ENCODE peak calls at places on chromosomes 4 and X, in five cellular contexts. One of them, this sample, is unnamed.
A peak's percentile ranks its signal among the peaks of the same experiment; 100 is the strongest.

GRCh38 chrX:5898463-5898862 is 330.2 kb downstream of the NLGN4X start:
- DNase-seq in effector CD4-positive, alpha-beta T cell: no peak
- DNase-seq in astrocyte of the hippocampus: peak; percentile 21
- DNase-seq in ecto neural progenitor cell: no peak
- DNase-seq in EH: no peak
- DNase-seq in this sample: peak; percentile 2

GRCh38 chr4:7074423-7074822 is 6.6 kb upstream of the GRPEL1 start:
- DNase-seq in effector CD4-positive, alpha-beta T cell: no peak
- DNase-seq in astrocyte of the hippocampus: peak; percentile 20
- DNase-seq in ecto neural progenitor cell: no peak
- DNase-seq in EH: peak; percentile 52
- DNase-seq in this sample: peak; percentile 13

GRCh38 chr4:6198768-6199343 is 1.5 kb downstream of the JAKMIP1 start:
- DNase-seq in effector CD4-positive, alpha-beta T cell: no peak
- DNase-seq in astrocyte of the hippocampus: peak; percentile 36
- DNase-seq in ecto neural progenitor cell: peak; percentile 75
- DNase-seq in EH: no peak
- DNase-seq in this sample: no peak

GRCh38 chrX:120625366-120625765 is 4.5 kb downstream of the C1GALT1C1 start:
- DNase-seq in effector CD4-positive, alpha-beta T cell: no peak
- DNase-seq in astrocyte of the hippocampus: no peak
- DNase-seq in ecto neural progenitor cell: no peak
- DNase-seq in EH: peak; percentile 67
- DNase-seq in this sample: no peak

GRCh38 chr4:168496834-168497233 is at the start of gene PALLD:
- DNase-seq in effector CD4-positive, alpha-beta T cell: no peak
- DNase-seq in astrocyte of the hippocampus: peak; percentile 73
- DNase-seq in ecto neural progenitor cell: no peak
- DNase-seq in EH: peak; percentile 78
- DNase-seq in this sample: peak; percentile 51

GRCh38 chr4:162509333-162509732 is 345.5 kb upstream of the FSTL5 start:
- DNase-seq in effector CD4-positive, alpha-beta T cell: no peak
- DNase-seq in astrocyte of the hippocampus: no peak
- DNase-seq in ecto neural progenitor cell: no peak
- DNase-seq in EH: no peak
- DNase-seq in this sample: no peak

GRCh38 chr4:160819791-160820190 is 1344.0 kb downstream of the FSTL5 start:
- DNase-seq in effector CD4-positive, alpha-beta T cell: no peak
- DNase-seq in astrocyte of the hippocampus: no peak
- DNase-seq in ecto neural progenitor cell: no peak
- DNase-seq in EH: no peak
- DNase-seq in this sample: no peak

GRCh38 chr4:19993222-19993621 is 258.5 kb upstream of the SLIT2 start:
- DNase-seq in effector CD4-positive, alpha-beta T cell: no peak
- DNase-seq in astrocyte of the hippocampus: no peak
- DNase-seq in ecto neural progenitor cell: no peak
- DNase-seq in EH: peak; percentile 44
- DNase-seq in this sample: no peak

GRCh38 chr4:31539279-31540074 is 819.3 kb downstream of the PCDH7 start:
- DNase-seq in effector CD4-positive, alpha-beta T cell: no peak
- DNase-seq in astrocyte of the hippocampus: peak; percentile 58
- DNase-seq in ecto neural progenitor cell: no peak
- DNase-seq in EH: no peak
- DNase-seq in this sample: peak; percentile 26

GRCh38 chr4:23972202-23972601 is 82.4 kb upstream of the PPARGC1A start:
- DNase-seq in effector CD4-positive, alpha-beta T cell: no peak
- DNase-seq in astrocyte of the hippocampus: no peak
- DNase-seq in ecto neural progenitor cell: no peak
- DNase-seq in EH: no peak
- DNase-seq in this sample: no peak

GRCh38 chrX:34562006-34562405 is 95.1 kb downstream of the TMEM47 start:
- DNase-seq in effector CD4-positive, alpha-beta T cell: no peak
- DNase-seq in astrocyte of the hippocampus: no peak
- DNase-seq in ecto neural progenitor cell: no peak
- DNase-seq in EH: peak; percentile 1
- DNase-seq in this sample: no peak

GRCh38 chr4:3821580-3822229 is 55.5 kb downstream of the ADRA2C start:
- DNase-seq in effector CD4-positive, alpha-beta T cell: no peak
- DNase-seq in astrocyte of the hippocampus: no peak
- DNase-seq in ecto neural progenitor cell: no peak
- DNase-seq in EH: no peak
- DNase-seq in this sample: no peak

GRCh38 chr4:168604496-168605373 is 107.9 kb downstream of the PALLD start:
- DNase-seq in effector CD4-positive, alpha-beta T cell: no peak
- DNase-seq in astrocyte of the hippocampus: peak; percentile 96
- DNase-seq in ecto neural progenitor cell: no peak
- DNase-seq in EH: peak; percentile 89
- DNase-seq in this sample: peak; percentile 90

GRCh38 chrX:7278356-7278755 is 130.4 kb upstream of the PUDP start:
- DNase-seq in effector CD4-positive, alpha-beta T cell: no peak
- DNase-seq in astrocyte of the hippocampus: no peak
- DNase-seq in ecto neural progenitor cell: no peak
- DNase-seq in EH: no peak
- DNase-seq in this sample: no peak